ENCODE peak calls at places on chromosome 18, in four cellular contexts. S is ovary, C is left lung, Q is endodermal cell. X is an unnamed sample. For H3K4me1, the result is how much of the 10 kb centered on the place peaks cover.

GRCh38 chr18:74608681-74609080 is 11.0 kb downstream of the ZNF407 start:
- DNase-seq in Q (no peak), S (no peak), C (no peak), X (no peak)

GRCh38 chr18:56748698-56749268 is 97.6 kb downstream of the WDR7 start:
- DNase-seq in C (no peak), Q (no peak), S (no peak), X (no peak)

GRCh38 chr18:13036622-13037320 is 45.6 kb downstream of the CEP192 start:
- DNase-seq in C (no peak), Q (no peak), S (no peak), X (no peak)

GRCh38 chr18:62555135-62555534 is 32.3 kb downstream of the ZCCHC2 start:
- DNase-seq in S (no peak), Q (no peak), C (no peak), X (no peak)

GRCh38 chr18:21243041-21243431 is 1.0 kb downstream of the GREB1L start:
- DNase-seq in Q (peak), S (peak), C (no peak), X (no peak)

GRCh38 chr18:13527256-13527655 is 199.1 kb downstream of the FAM210A start:
- DNase-seq in C (no peak), Q (peak), S (no peak), X (no peak)

GRCh38 chr18:79197531-79197930 is 128.3 kb downstream of the ATP9B start:
- DNase-seq in Q (no peak), C (no peak), S (no peak), X (no peak)

GRCh38 chr18:77361382-77361781 is 111.7 kb downstream of the GALR1 start:
- DNase-seq in Q (no peak), C (no peak), S (no peak), X (no peak)

GRCh38 chr18:56645415-56646016 is 5.6 kb upstream of the WDR7 start:
- DNase-seq in C (no peak), S (no peak), Q (no peak), X (no peak)

GRCh38 chr18:38025433-38026038 is 459.9 kb upstream of the CELF4 start:
- DNase-seq in C (no peak), Q (peak), S (no peak), X (no peak)

GRCh38 chr18:13726972-13727331 is 479 bp downstream of the RNMT start:
- DNase-seq in Q (peak), C (no peak), S (peak), X (peak)

GRCh38 chr18:57121542-57122112 is 25.3 kb upstream of the BOD1L2 start:
- DNase-seq in S (no peak), Q (peak), C (no peak), X (no peak)

GRCh38 chr18:50009772-50010171 is 185.2 kb downstream of the MYO5B start:
- DNase-seq in Q (peak), S (no peak), C (peak), X (no peak)

GRCh38 chr18:79879566-79879965 is 71.9 kb downstream of the SLC66A2 start:
- DNase-seq in C (no peak), S (no peak), Q (no peak), X (no peak)

GRCh38 chr18:26405190-26405781 is 143.1 kb downstream of the KCTD1 start:
- DNase-seq in Q (peak), S (no peak), C (peak), X (no peak)

GRCh38 chr18:54975598-54975997 is 16.3 kb upstream of the CCDC68 start:
- DNase-seq in C (no peak), Q (no peak), S (no peak), X (no peak)

GRCh38 chr18:24964213-24964612 is 387.8 kb downstream of the ZNF521 start:
- DNase-seq in C (no peak), Q (peak), S (no peak), X (no peak)

GRCh38 chr18:64134044-64134757 is 14.7 kb downstream of the LINC00305 start:
- DNase-seq in C (no peak), S (no peak), Q (no peak), X (no peak)

GRCh38 chr18:50111398-50111797 is 83.5 kb downstream of the MYO5B start:
- DNase-seq in Q (no peak), S (no peak), C (no peak), X (no peak)

GRCh38 chr18:59681051-59681450 is 16.2 kb downstream of the CCBE1 start:
- DNase-seq in S (no peak), Q (no peak), C (no peak), X (no peak)

GRCh38 chr18:11752116-11752911 is 63.2 kb downstream of the GNAL start:
- DNase-seq in Q (peak), S (no peak), C (no peak), X (no peak)

GRCh38 chr18:79394438-79395307 is 1.1 kb upstream of the NFATC1 start:
- DNase-seq in S (peak), C (peak), Q (peak), X (peak)

GRCh38 chr18:28108801-28109200 is 68.1 kb downstream of the CDH2 start:
- DNase-seq in S (no peak), C (no peak), Q (no peak), X (no peak)
- TF ChIP-seq CTCF in S (no peak), C (no peak), Q (peak), X (no peak)

GRCh38 chr18:35123811-35124210 is 82.6 kb downstream of the MAPRE2 start:
- DNase-seq in S (no peak), C (no peak), Q (no peak), X (no peak)
- H3K4me1 ChIP-seq in S (under half), C (under half), Q (under half), X (under half)

GRCh38 chr18:36295880-36296301 is 1.6 kb upstream of the FHOD3 start:
- DNase-seq in S (peak), Q (no peak), C (no peak), X (no peak)
- H3K4me3 ChIP-seq in S (peak), Q (no peak), C (no peak), X (peak)

DNA sequence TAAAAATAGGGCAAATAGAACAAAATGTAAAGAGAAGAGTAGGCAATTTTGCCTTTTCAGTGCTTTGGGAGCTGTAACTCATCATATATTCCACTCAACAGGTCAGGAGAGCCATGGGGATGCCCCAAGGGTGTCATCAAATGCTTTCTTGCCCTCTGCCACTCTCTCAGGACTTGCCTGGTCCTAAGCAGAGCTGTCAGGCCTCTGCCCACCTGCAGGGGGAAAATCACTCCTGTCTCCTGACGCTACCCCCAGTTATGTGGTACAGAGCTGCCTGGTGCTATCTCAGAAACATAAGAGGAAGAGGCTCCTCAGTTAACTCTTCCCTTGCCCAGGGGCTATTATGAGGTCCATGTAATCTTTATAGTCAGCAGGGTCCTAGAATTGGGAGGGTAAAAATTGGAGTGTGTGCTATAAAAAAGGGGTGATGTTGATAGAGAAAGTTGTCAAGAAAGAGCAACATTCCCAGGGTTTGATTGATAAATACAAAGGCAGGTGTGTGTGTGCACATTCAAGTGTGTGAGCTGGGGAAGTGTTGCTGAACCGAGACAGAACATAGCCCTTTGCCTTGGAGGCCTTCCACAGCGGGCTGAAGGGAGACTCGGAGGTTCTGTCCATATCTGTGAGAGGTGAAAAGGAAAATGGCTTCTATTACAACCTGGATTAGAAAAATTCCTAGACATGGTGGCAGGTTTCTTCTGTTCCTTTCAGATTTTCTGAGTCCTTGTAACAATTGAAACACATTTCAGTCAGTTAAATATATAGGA is 25.4 kb downstream of the PTPRM start:
- DNase-seq in C (no peak), S (no peak), Q (peak), X (no peak)
- TF ChIP-seq CTCF in C (no peak), S (no peak), Q (peak), X (no peak)

GRCh38 chr18:9065864-9066263 is 36.6 kb upstream of the NDUFV2 start:
- DNase-seq in C (no peak), Q (peak), S (no peak), X (no peak)
- H3K4me1 ChIP-seq in C (under half), Q (under half), S (under half), X (under half)